ENCODE peak calls at places on chromosomes 3 and 15, in nine cellular contexts. N, K, C, G, Y, J, E, H and D are unnamed samples.
A peak's percentile ranks its signal among the peaks of the same experiment; 100 is the strongest.

GRCh38 chr3:177228601-177229190 is 31.4 kb upstream of the TBL1XR1 start:
- DNase-seq in N (no peak), K (no peak), C (no peak), G (no peak), Y (no peak), J (no peak), E (no peak), H (no peak), D (no peak)

GRCh38 chr3:153640689-153641308 is 478.8 kb downstream of the RAP2B start:
- DNase-seq in N (no peak), K (no peak), C (no peak), G (peak; percentile 2), Y (no peak), J (no peak), E (no peak), H (no peak), D (no peak)

GRCh38 chr15:38486946-38487345 is 33.0 kb downstream of the FAM98B start:
- DNase-seq in N (no peak), K (peak; percentile 37), C (no peak), G (no peak), Y (no peak), J (no peak), E (no peak), H (no peak), D (no peak)

GRCh38 chr3:177932346-177932745 is 603.9 kb upstream of the KCNMB2 start:
- DNase-seq in N (peak; percentile 13), K (no peak), C (no peak), G (no peak), Y (no peak), J (no peak), E (no peak), H (no peak), D (no peak)

GRCh38 chr3:40427045-40427669 is 30.0 kb upstream of the RPL14 start:
- DNase-seq in N (no peak), K (no peak), C (no peak), G (no peak), Y (no peak), J (no peak), E (no peak), H (no peak), D (no peak)

GRCh38 chr15:85607842-85608241 is 186.9 kb downstream of the KLHL25 start:
- DNase-seq in N (peak; percentile 84), K (peak; percentile 89), C (no peak), G (no peak), Y (no peak), J (no peak), E (no peak), H (peak; percentile 91), D (no peak)

GRCh38 chr3:152121292-152121654 is 147.5 kb upstream of the MBNL1 start:
- DNase-seq in N (peak; percentile 92), K (peak; percentile 77), C (peak; percentile 86), G (no peak), Y (no peak), J (no peak), E (no peak), H (peak; percentile 91), D (peak; percentile 91)

GRCh38 chr3:4885322-4885721 is 93.9 kb upstream of the BHLHE40 start:
- DNase-seq in N (peak; percentile 68), K (no peak), C (no peak), G (no peak), Y (no peak), J (no peak), E (no peak), H (no peak), D (no peak)

GRCh38 chr3:27195059-27195458 is 174.1 kb downstream of the NEK10 start:
- DNase-seq in N (no peak), K (no peak), C (no peak), G (no peak), Y (no peak), J (no peak), E (no peak), H (peak; percentile 56), D (no peak)

GRCh38 chr3:28751864-28752263 is 403.2 kb upstream of the AZI2 start:
- DNase-seq in N (no peak), K (no peak), C (no peak), G (no peak), Y (no peak), J (no peak), E (no peak), H (no peak), D (no peak)

GRCh38 chr3:36786921-36787890 is 22.9 kb upstream of the DCLK3 start:
- DNase-seq in N (no peak), K (no peak), C (no peak), G (no peak), Y (no peak), J (no peak), E (peak; percentile 21), H (no peak), D (no peak)

GRCh38 chr3:196636369-196637349 is 2.8 kb upstream of the NRROS start:
- DNase-seq in N (no peak), K (no peak), C (no peak), G (no peak), Y (no peak), J (no peak), E (no peak), H (no peak), D (no peak)

GRCh38 chr15:69059170-69059943 is 44.9 kb downstream of the NOX5 start:
- DNase-seq in N (peak; percentile 92), K (peak; percentile 67), C (no peak), G (peak; percentile 95), Y (peak; percentile 88), J (peak; percentile 90), E (peak; percentile 89), H (peak; percentile 87), D (peak; percentile 35)

GRCh38 chr3:195876297-195877031 is 31.9 kb downstream of the TNK2 start:
- DNase-seq in N (no peak), K (no peak), C (no peak), G (no peak), Y (no peak), J (no peak), E (no peak), H (no peak), D (no peak)

GRCh38 chr3:149291178-149291577 is 42.3 kb downstream of the TM4SF18 start:
- DNase-seq in N (no peak), K (no peak), C (no peak), G (peak; percentile 12), Y (no peak), J (no peak), E (no peak), H (no peak), D (no peak)

GRCh38 chr3:140628606-140629005 is 49.3 kb upstream of the TRIM42 start:
- DNase-seq in N (no peak), K (no peak), C (no peak), G (no peak), Y (no peak), J (no peak), E (no peak), H (no peak), D (no peak)

GRCh38 chr15:50463423-50464358 is 39.5 kb downstream of the USP8 start:
- DNase-seq in N (peak; percentile 19), K (no peak), C (no peak), G (no peak), Y (no peak), J (no peak), E (no peak), H (peak; percentile 71), D (no peak)

DNA sequence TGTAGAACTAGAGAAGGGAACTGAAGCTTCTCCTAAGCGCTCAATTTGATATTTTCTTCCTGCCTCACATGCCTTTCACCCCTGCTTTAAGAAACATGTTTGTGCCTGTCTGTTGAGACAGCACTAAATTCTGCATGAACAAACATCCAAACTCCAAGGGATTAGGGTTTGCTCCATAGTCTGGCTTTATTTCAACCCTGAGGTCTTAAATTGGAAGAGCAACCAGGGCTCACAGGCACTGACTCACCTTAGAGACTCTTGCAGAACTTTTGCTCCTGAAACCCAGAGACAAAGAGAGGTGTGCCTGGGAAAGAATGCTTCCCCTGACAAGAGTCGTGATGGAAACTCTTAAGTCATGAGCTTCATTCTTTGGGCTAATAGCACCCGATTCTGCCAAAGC is 393.9 kb upstream of the MCTP2 start:
- DNase-seq in N (no peak), K (peak; percentile 94), C (no peak), G (no peak), Y (no peak), J (no peak), E (no peak), H (no peak), D (no peak)
- H3K4me3 ChIP-seq in N (no peak overlapping the region), K (no peak overlapping the region), C (no peak overlapping the region), G (no peak overlapping the region), Y (no peak overlapping the region), J (no peak overlapping the region), E (no peak overlapping the region), H (no peak overlapping the region), D (no peak overlapping the region)

DNA sequence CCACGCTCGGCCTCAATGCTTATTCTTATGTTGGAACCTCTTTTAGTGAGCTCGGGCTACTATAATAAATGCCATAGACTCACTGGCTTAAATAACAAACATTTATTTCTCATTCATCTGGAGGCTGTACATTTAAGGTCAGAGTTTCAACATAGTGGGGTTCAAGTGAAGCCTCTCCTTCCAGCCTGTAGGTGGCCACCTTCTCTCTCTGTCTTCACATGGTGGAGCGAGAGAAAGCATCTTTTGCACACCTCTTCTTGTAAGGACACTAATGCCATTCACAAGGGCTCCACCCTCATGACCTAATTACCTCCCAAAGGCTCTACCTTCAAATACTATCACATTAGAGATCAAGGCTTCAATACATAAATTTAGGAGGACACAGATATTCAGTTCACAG is 520.3 kb upstream of the EPHA6 start:
- DNase-seq in N (no peak), K (no peak), C (no peak), G (no peak), Y (no peak), J (no peak), E (no peak), H (no peak), D (no peak)
- TF ChIP-seq CTCF in N (no peak), K (no peak), C (no peak), G (peak; percentile 33), Y (no peak), J (no peak), E (no peak), H (no peak), D (no peak)

DNA sequence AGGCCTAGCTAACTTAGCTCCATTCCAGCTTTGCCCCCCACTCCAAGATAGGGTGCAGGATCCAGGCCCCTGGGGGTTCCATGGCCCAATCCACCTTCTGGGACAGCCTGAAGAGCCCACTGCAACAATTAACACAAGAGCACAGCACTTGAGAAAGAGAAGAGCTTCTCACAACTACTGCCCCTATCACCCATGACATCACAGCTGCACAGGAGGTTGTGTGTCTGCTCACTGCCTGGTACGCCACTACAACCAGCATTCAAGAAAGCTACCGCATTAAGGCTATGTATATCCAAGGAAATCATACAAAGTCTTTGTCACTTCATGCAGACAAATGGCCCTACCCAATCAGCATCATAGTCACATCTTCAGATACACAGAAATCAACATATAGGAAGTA is 62.0 kb downstream of the MYO5A start:
- DNase-seq in N (no peak), K (no peak), C (no peak), G (no peak), Y (no peak), J (no peak), E (no peak), H (no peak), D (no peak)
- H3K4me3 ChIP-seq in N (no peak overlapping the region), K (no peak overlapping the region), C (no peak overlapping the region), G (no peak overlapping the region), Y (no peak overlapping the region), J (no peak overlapping the region), E (no peak overlapping the region), H (no peak overlapping the region), D (no peak overlapping the region)

GRCh38 chr15:100908466-100908865 is 10.7 kb upstream of the LRRK1 start:
- DNase-seq in N (no peak), K (no peak), C (no peak), G (no peak), Y (no peak), J (no peak), E (no peak), H (no peak), D (no peak)
- TF ChIP-seq CTCF in N (no peak), K (no peak), C (no peak), G (no peak), Y (no peak), J (no peak), E (no peak), H (no peak), D (no peak)